ENCODE peak calls at places on chromosomes 5 and 9, in four cellular contexts. One of them, this sample, is unnamed.

GRCh38 chr5:175809531-175810121 is 61.8 kb upstream of the CPLX2 start:
- DNase-seq in astrocyte of the spinal cord: peak; percentile 63
- DNase-seq in coronary artery: no peak
- DNase-seq in astrocyte of the cerebellum: peak; percentile 72
- DNase-seq in this sample: peak; percentile 41

GRCh38 chr5:5609935-5610334 is 187.5 kb downstream of the ICE1 start:
- DNase-seq in astrocyte of the spinal cord: no peak
- DNase-seq in astrocyte of the cerebellum: no peak
- DNase-seq in coronary artery: no peak
- DNase-seq in this sample: no peak

GRCh38 chr5:6748142-6748541 is 34.9 kb downstream of the TENT4A start:
- DNase-seq in astrocyte of the spinal cord: no peak
- DNase-seq in coronary artery: no peak
- DNase-seq in astrocyte of the cerebellum: no peak
- DNase-seq in this sample: no peak

GRCh38 chr5:120228262-120229031 is 235.7 kb upstream of the PRR16 start:
- DNase-seq in astrocyte of the spinal cord: no peak
- DNase-seq in astrocyte of the cerebellum: no peak
- DNase-seq in coronary artery: no peak
- DNase-seq in this sample: no peak

GRCh38 chr9:26131891-26132290 is 453.6 kb upstream of the TUSC1 start:
- DNase-seq in coronary artery: no peak
- DNase-seq in astrocyte of the spinal cord: peak; percentile 43
- DNase-seq in astrocyte of the cerebellum: no peak
- DNase-seq in this sample: no peak

GRCh38 chr9:16690628-16691027 is 179.8 kb downstream of the BNC2 start:
- DNase-seq in coronary artery: no peak
- DNase-seq in astrocyte of the cerebellum: no peak
- DNase-seq in astrocyte of the spinal cord: no peak
- DNase-seq in this sample: no peak

GRCh38 chr5:154395407-154396106 is 50.2 kb upstream of the SAP30L start:
- DNase-seq in coronary artery: no peak
- DNase-seq in astrocyte of the cerebellum: peak; percentile 38
- DNase-seq in astrocyte of the spinal cord: peak; percentile 34
- DNase-seq in this sample: no peak

GRCh38 chr5:3534997-3535396 is 60.6 kb upstream of the IRX1 start:
- DNase-seq in coronary artery: no peak
- DNase-seq in astrocyte of the spinal cord: no peak
- DNase-seq in astrocyte of the cerebellum: no peak
- DNase-seq in this sample: no peak

GRCh38 chr5:112034614-112035013 is 277.6 kb upstream of the NREP start:
- DNase-seq in astrocyte of the cerebellum: no peak
- DNase-seq in astrocyte of the spinal cord: peak; percentile 2
- DNase-seq in coronary artery: no peak
- DNase-seq in this sample: no peak

GRCh38 chr9:137429974-137430722 is 7.0 kb downstream of the NOXA1 start:
- DNase-seq in coronary artery: no peak
- DNase-seq in astrocyte of the spinal cord: no peak
- DNase-seq in astrocyte of the cerebellum: no peak
- DNase-seq in this sample: no peak

GRCh38 chr9:95623614-95624013 is 106.8 kb upstream of the PTCH1 start:
- DNase-seq in astrocyte of the spinal cord: no peak
- DNase-seq in coronary artery: no peak
- DNase-seq in astrocyte of the cerebellum: no peak
- DNase-seq in this sample: no peak

GRCh38 chr5:170226138-170226435 is 6.7 kb upstream of the C5orf58 start:
- DNase-seq in astrocyte of the spinal cord: no peak
- DNase-seq in astrocyte of the cerebellum: no peak
- DNase-seq in coronary artery: no peak
- DNase-seq in this sample: no peak

GRCh38 chr5:103472820-103473219 is 89.8 kb downstream of the NUDT12 start:
- DNase-seq in astrocyte of the cerebellum: no peak
- DNase-seq in astrocyte of the spinal cord: peak; percentile 42
- DNase-seq in coronary artery: no peak
- DNase-seq in this sample: no peak

GRCh38 chr5:124697912-124698690 is 48.3 kb downstream of the ZNF608 start:
- DNase-seq in coronary artery: no peak
- DNase-seq in astrocyte of the spinal cord: peak; percentile 25
- DNase-seq in astrocyte of the cerebellum: no peak
- DNase-seq in this sample: no peak

GRCh38 chr5:128254789-128255188 is 171.2 kb downstream of the SLC12A2 start:
- DNase-seq in astrocyte of the cerebellum: no peak
- DNase-seq in coronary artery: no peak
- DNase-seq in astrocyte of the spinal cord: peak; percentile 23
- DNase-seq in this sample: no peak

GRCh38 chr9:5274770-5275169 is 29.7 kb downstream of the RLN2 start:
- DNase-seq in astrocyte of the cerebellum: no peak
- DNase-seq in coronary artery: no peak
- DNase-seq in astrocyte of the spinal cord: no peak
- DNase-seq in this sample: no peak

GRCh38 chr5:39464096-39464495 is 39.3 kb upstream of the DAB2 start:
- DNase-seq in astrocyte of the spinal cord: no peak
- DNase-seq in coronary artery: no peak
- DNase-seq in astrocyte of the cerebellum: no peak
- DNase-seq in this sample: no peak
- TF ChIP-seq CTCF in astrocyte of the spinal cord: no peak
- TF ChIP-seq CTCF in coronary artery: no peak
- TF ChIP-seq CTCF in astrocyte of the cerebellum: no peak
- TF ChIP-seq CTCF in this sample: no peak

GRCh38 chr5:160020266-160020770 is 11.4 kb downstream of the TTC1 start:
- DNase-seq in astrocyte of the cerebellum: no peak
- DNase-seq in coronary artery: no peak
- DNase-seq in astrocyte of the spinal cord: no peak
- DNase-seq in this sample: no peak
- TF ChIP-seq CTCF in astrocyte of the cerebellum: no peak
- TF ChIP-seq CTCF in coronary artery: no peak
- TF ChIP-seq CTCF in astrocyte of the spinal cord: no peak
- TF ChIP-seq CTCF in this sample: no peak

GRCh38 chr5:1638658-1639400 is 115.1 kb upstream of the LPCAT1 start:
- DNase-seq in coronary artery: peak; percentile 65
- DNase-seq in astrocyte of the cerebellum: no peak
- DNase-seq in astrocyte of the spinal cord: no peak
- DNase-seq in this sample: no peak

GRCh38 chr5:1636981-1637638 is 113.3 kb upstream of the LPCAT1 start:
- DNase-seq in coronary artery: peak; percentile 55
- DNase-seq in astrocyte of the spinal cord: no peak
- DNase-seq in astrocyte of the cerebellum: no peak
- DNase-seq in this sample: no peak

GRCh38 chr5:1634337-1634661 is 110.5 kb upstream of the LPCAT1 start:
- DNase-seq in astrocyte of the cerebellum: no peak
- DNase-seq in coronary artery: no peak
- DNase-seq in astrocyte of the spinal cord: no peak
- DNase-seq in this sample: no peak

GRCh38 chr5:1637639-1638481 is 114.1 kb upstream of the LPCAT1 start:
- DNase-seq in astrocyte of the cerebellum: no peak
- DNase-seq in astrocyte of the spinal cord: no peak
- DNase-seq in coronary artery: peak; percentile 61
- DNase-seq in this sample: no peak

DNA sequence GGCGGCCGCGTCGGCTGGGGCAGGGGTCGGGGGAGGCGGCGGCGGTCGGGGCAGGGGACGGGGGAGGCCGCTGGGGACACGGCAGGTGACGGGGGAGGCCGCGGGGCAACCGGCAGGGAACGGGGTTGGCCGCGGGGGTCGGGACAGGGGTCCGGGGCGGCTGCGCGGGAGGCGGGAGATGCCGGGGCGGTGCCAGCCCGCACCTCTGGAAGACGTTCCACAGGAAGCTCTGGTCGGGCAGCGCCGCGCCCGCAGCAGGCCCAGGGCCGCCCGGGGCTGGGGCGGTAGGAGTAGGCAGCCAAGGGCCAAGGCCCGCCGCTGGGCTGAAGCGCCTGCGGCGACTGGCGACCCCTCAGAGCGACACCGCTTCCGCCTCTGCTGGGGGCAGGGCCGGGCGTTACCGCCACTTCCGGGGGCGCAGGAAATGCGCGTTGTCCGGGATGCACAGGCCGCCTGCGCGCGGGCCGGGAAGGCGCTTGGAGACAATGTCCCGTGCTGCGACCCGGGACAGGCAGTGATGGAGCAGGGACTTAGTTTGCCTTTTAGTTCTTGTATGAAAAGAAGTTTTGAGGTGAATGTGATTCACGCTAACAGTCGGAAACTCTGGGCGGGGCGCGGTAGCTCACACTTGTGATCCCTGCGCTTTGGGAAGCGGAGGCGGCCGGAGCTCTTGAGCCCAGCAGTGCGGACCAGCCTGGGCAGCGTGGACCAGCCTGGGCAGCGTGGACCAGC is 110.0 kb upstream of the LPCAT1 start:
- DNase-seq in astrocyte of the cerebellum: no peak
- DNase-seq in astrocyte of the spinal cord: peak; percentile 34
- DNase-seq in coronary artery: no peak
- DNase-seq in this sample: peak; percentile 30
- TF ChIP-seq CTCF in astrocyte of the cerebellum: no peak
- TF ChIP-seq CTCF in astrocyte of the spinal cord: no peak
- TF ChIP-seq CTCF in coronary artery: no peak
- TF ChIP-seq CTCF in this sample: no peak

GRCh38 chr9:86036555-86036954 is 62.8 kb downstream of the GOLM1 start:
- DNase-seq in astrocyte of the cerebellum: no peak
- DNase-seq in astrocyte of the spinal cord: no peak
- DNase-seq in coronary artery: no peak
- DNase-seq in this sample: no peak

GRCh38 chr9:86040281-86041155 is 58.8 kb downstream of the GOLM1 start:
- DNase-seq in astrocyte of the cerebellum: no peak
- DNase-seq in coronary artery: no peak
- DNase-seq in astrocyte of the spinal cord: no peak
- DNase-seq in this sample: no peak

GRCh38 chr9:86035827-86036440 is 63.4 kb downstream of the GOLM1 start:
- DNase-seq in astrocyte of the cerebellum: no peak
- DNase-seq in coronary artery: no peak
- DNase-seq in astrocyte of the spinal cord: no peak
- DNase-seq in this sample: no peak

GRCh38 chr9:86034863-86035734 is 64.3 kb downstream of the GOLM1 start:
- DNase-seq in astrocyte of the spinal cord: peak; percentile 55
- DNase-seq in astrocyte of the cerebellum: peak; percentile 34
- DNase-seq in coronary artery: no peak
- DNase-seq in this sample: no peak
- TF ChIP-seq CTCF in astrocyte of the spinal cord: peak; percentile 77
- TF ChIP-seq CTCF in astrocyte of the cerebellum: peak; percentile 75
- TF ChIP-seq CTCF in coronary artery: no peak
- TF ChIP-seq CTCF in this sample: peak; percentile 44

GRCh38 chr5:82388186-82388585 is 110.0 kb upstream of the RPS23 start:
- DNase-seq in astrocyte of the cerebellum: peak; percentile 60
- DNase-seq in astrocyte of the spinal cord: peak; percentile 83
- DNase-seq in coronary artery: no peak
- DNase-seq in this sample: no peak
- TF ChIP-seq CTCF in astrocyte of the cerebellum: no peak
- TF ChIP-seq CTCF in astrocyte of the spinal cord: no peak
- TF ChIP-seq CTCF in coronary artery: no peak
- TF ChIP-seq CTCF in this sample: no peak

GRCh38 chr5:139251281-139251687 is 42.3 kb upstream of the MATR3 start:
- DNase-seq in astrocyte of the cerebellum: no peak
- DNase-seq in astrocyte of the spinal cord: no peak
- DNase-seq in coronary artery: no peak
- DNase-seq in this sample: no peak
- TF ChIP-seq CTCF in astrocyte of the cerebellum: no peak
- TF ChIP-seq CTCF in astrocyte of the spinal cord: peak; percentile 17
- TF ChIP-seq CTCF in coronary artery: no peak
- TF ChIP-seq CTCF in this sample: no peak

GRCh38 chr9:2066312-2067273 is 51.4 kb downstream of the SMARCA2 start:
- DNase-seq in astrocyte of the cerebellum: no peak
- DNase-seq in coronary artery: no peak
- DNase-seq in astrocyte of the spinal cord: peak; percentile 51
- DNase-seq in this sample: no peak
- TF ChIP-seq CTCF in astrocyte of the cerebellum: peak; percentile 34
- TF ChIP-seq CTCF in coronary artery: no peak
- TF ChIP-seq CTCF in astrocyte of the spinal cord: peak; percentile 14
- TF ChIP-seq CTCF in this sample: no peak

GRCh38 chr9:134188421-134189166 is 24.2 kb upstream of the RNU6ATAC start:
- DNase-seq in coronary artery: no peak
- DNase-seq in astrocyte of the cerebellum: no peak
- DNase-seq in astrocyte of the spinal cord: no peak
- DNase-seq in this sample: no peak

GRCh38 chr9:134187821-134188420 is 23.6 kb upstream of the RNU6ATAC start:
- DNase-seq in astrocyte of the cerebellum: no peak
- DNase-seq in coronary artery: no peak
- DNase-seq in astrocyte of the spinal cord: no peak
- DNase-seq in this sample: no peak

GRCh38 chr9:134185536-134186011 is 21.2 kb upstream of the RNU6ATAC start:
- DNase-seq in astrocyte of the spinal cord: no peak
- DNase-seq in coronary artery: no peak
- DNase-seq in astrocyte of the cerebellum: no peak
- DNase-seq in this sample: no peak

GRCh38 chr9:134186471-134187109 is 22.2 kb upstream of the RNU6ATAC start:
- DNase-seq in astrocyte of the cerebellum: no peak
- DNase-seq in coronary artery: peak; percentile 65
- DNase-seq in astrocyte of the spinal cord: no peak
- DNase-seq in this sample: no peak

GRCh38 chr9:134187110-134187531 is 22.8 kb upstream of the RNU6ATAC start:
- DNase-seq in astrocyte of the cerebellum: no peak
- DNase-seq in astrocyte of the spinal cord: no peak
- DNase-seq in coronary artery: peak; percentile 41
- DNase-seq in this sample: no peak
- TF ChIP-seq CTCF in astrocyte of the cerebellum: no peak
- TF ChIP-seq CTCF in astrocyte of the spinal cord: no peak
- TF ChIP-seq CTCF in coronary artery: no peak
- TF ChIP-seq CTCF in this sample: no peak

This sample was measured in AG09319.